ENCODE peak calls at places on chromosomes 16 and 17, in eight cellular contexts. Y is endothelial cell; D is WTC11; I is tibial artery; L is stimulated activated naive B cell treated with anti-CD40 and anti-IgM and Interleukin-4, amounts not matched to agents 10 μg/mL and 1 μg/mL and 100 μg/mL, for 72 hours; C is Calu3; O is activated T-helper 1 cell treated with anti-CD3 and anti-CD28 coated beads, Interleukin-2, amount 50 U/mL, for 16 hours; Z is T-helper 1 cell. E is an unnamed sample.

GRCh38 chr17:27379863-27380533 is 76.2 kb upstream of the KSR1 start:
- DNase-seq in C (peak), Y (no peak), Z (no peak), O (no peak), L (no peak), D (no peak), I (peak), E (peak)

GRCh38 chr16:49527621-49528020 is 154.0 kb downstream of the C16orf78 start:
- DNase-seq in I (peak), O (no peak), Y (no peak), D (no peak), L (no peak), Z (no peak), C (no peak), E (no peak)

GRCh38 chr16:73572135-73572534 is 524.2 kb upstream of the ZFHX3 start:
- DNase-seq in O (no peak), L (no peak), Z (no peak), D (peak), C (peak), Y (no peak), I (no peak), E (peak)

GRCh38 chr17:45355087-45355486 is 38.3 kb upstream of the MAP3K14 start:
- DNase-seq in O (no peak), L (no peak), D (peak), I (no peak), C (no peak), Y (no peak), Z (no peak), E (no peak)

GRCh38 chr17:18247613-18248001 is 10.9 kb downstream of the FLII start:
- DNase-seq in O (no peak), C (no peak), L (no peak), Z (no peak), D (no peak), Y (no peak), I (no peak), E (no peak)

GRCh38 chr16:81421536-81421935 is 23.1 kb upstream of the CMIP start:
- DNase-seq in Y (no peak), L (no peak), I (no peak), D (no peak), Z (no peak), C (no peak), O (no peak), E (no peak)

GRCh38 chr17:2138318-2138717 is 83.4 kb downstream of the HIC1 start:
- DNase-seq in D (no peak), C (no peak), I (no peak), L (no peak), Y (no peak), Z (no peak), O (no peak), E (no peak)

GRCh38 chr16:27470567-27471431 is 68.8 kb downstream of the IL21R start:
- DNase-seq in O (no peak), D (no peak), Y (no peak), Z (no peak), C (no peak), L (no peak), I (peak), E (no peak)

GRCh38 chr17:83202002-83203000 is 122.9 kb downstream of the METRNL start:
- DNase-seq in L (no peak), I (peak), Z (peak), D (peak), O (no peak), C (no peak), Y (no peak), E (peak)

GRCh38 chr16:79469999-79470398 is 130.5 kb downstream of the MAF start:
- DNase-seq in I (peak), Y (no peak), D (no peak), L (no peak), Z (no peak), O (no peak), C (no peak), E (peak)

GRCh38 chr16:89137666-89138512 is 33.7 kb upstream of the CDH15 start:
- DNase-seq in L (no peak), Z (no peak), Y (no peak), O (no peak), I (no peak), D (no peak), C (no peak), E (no peak)

GRCh38 chr16:85637808-85638186 is 24.7 kb downstream of the GSE1 start:
- DNase-seq in Y (no peak), Z (no peak), L (no peak), D (no peak), I (no peak), C (no peak), O (no peak), E (peak)

GRCh38 chr17:61444075-61444474 is 8.1 kb upstream of the TBX4 start:
- DNase-seq in D (no peak), O (no peak), L (no peak), C (no peak), Y (no peak), Z (no peak), I (no peak), E (no peak)

GRCh38 chr17:77425791-77426641 is 285.2 kb downstream of the SEC14L1 start:
- DNase-seq in O (no peak), C (peak), I (no peak), Y (no peak), D (no peak), L (no peak), Z (no peak), E (no peak)

GRCh38 chr17:83056583-83057396 is 22.6 kb upstream of the METRNL start:
- DNase-seq in L (no peak), Y (peak), O (no peak), D (no peak), C (no peak), Z (no peak), I (no peak), E (no peak)

GRCh38 chr17:41052594-41052993 is 2.4 kb downstream of the KRTAP2-2 start:
- DNase-seq in L (no peak), O (no peak), D (no peak), Z (no peak), I (no peak), Y (no peak), C (no peak), E (no peak)

GRCh38 chr17:39867084-39867890 is 715 bp upstream of the ZPBP2 start:
- DNase-seq in Y (no peak), I (no peak), L (peak), D (no peak), C (peak), Z (peak), O (no peak), E (no peak)

GRCh38 chr17:48545022-48545376 is at the start of gene HOXB2:
- DNase-seq in C (no peak), Y (no peak), D (no peak), Z (no peak), L (no peak), O (no peak), I (peak), E (no peak)

GRCh38 chr16:86220552-86220951 is 289.8 kb upstream of the FOXF1 start:
- DNase-seq in L (no peak), D (no peak), C (no peak), O (no peak), Z (no peak), Y (no peak), I (no peak), E (no peak)

GRCh38 chr16:13110124-13110796 is 208.9 kb downstream of the SHISA9 start:
- DNase-seq in Z (no peak), L (no peak), O (no peak), C (no peak), D (peak), Y (no peak), I (peak), E (peak)

GRCh38 chr17:51166987-51167931 is 1.0 kb downstream of the NME2 start:
- DNase-seq in Y (peak), I (no peak), D (peak), L (peak), O (peak), Z (peak), C (peak), E (peak)

GRCh38 chr17:83127431-83128160 is 48.2 kb downstream of the METRNL start:
- DNase-seq in L (no peak), D (no peak), I (no peak), Z (no peak), Y (no peak), C (no peak), O (no peak), E (no peak)

GRCh38 chr16:11022002-11022401 is 77.6 kb downstream of the CLEC16A start:
- DNase-seq in D (no peak), I (no peak), C (no peak), L (no peak), Z (no peak), Y (no peak), O (no peak), E (no peak)

GRCh38 chr17:72397687-72398086 is 276.9 kb downstream of the SOX9 start:
- DNase-seq in Y (no peak), C (no peak), I (no peak), L (no peak), D (no peak), Z (no peak), O (no peak), E (no peak)

GRCh38 chr17:49969134-49969759 is at the start of gene DLX4:
- DNase-seq in D (peak), L (no peak), O (no peak), I (no peak), Z (peak), Y (no peak), C (no peak), E (no peak)

GRCh38 chr16:23182206-23182674 is 305 bp upstream of the SCNN1G start:
- DNase-seq in Z (peak), Y (peak), O (peak), L (peak), D (peak), C (peak), I (peak), E (peak)

GRCh38 chr16:89847056-89847929 is 19.0 kb downstream of the SPIRE2 start:
- DNase-seq in Z (no peak), I (no peak), D (no peak), Y (no peak), C (no peak), O (no peak), L (no peak), E (no peak)